ENCODE peak calls at places on chromosomes 2 and 18, in four cellular contexts. W is GM12891, R is GM12878, Z is K562. S is an unnamed sample.

GRCh38 chr2:157124731-157125130 is 132.8 kb upstream of the GALNT5 start:
- DNase-seq in Z (no peak), R (no peak), W (no peak), S (no peak)

GRCh38 chr2:232418056-232418455 is 11.4 kb downstream of the ALPG start:
- DNase-seq in W (no peak), R (no peak), Z (no peak), S (no peak)

GRCh38 chr2:64259301-64259700 is 115.1 kb upstream of the PELI1 start:
- DNase-seq in Z (no peak), W (no peak), R (no peak), S (no peak)

GRCh38 chr2:66268756-66269155 is 166.2 kb upstream of the MEIS1 start:
- DNase-seq in W (no peak), R (no peak), Z (no peak), S (no peak)

GRCh38 chr2:223901854-223902253 is 43.3 kb downstream of the WDFY1 start:
- DNase-seq in W (no peak), R (no peak), Z (no peak), S (no peak)

GRCh38 chr2:85329181-85329651 is 1.4 kb upstream of the TGOLN2 start:
- DNase-seq in R (no peak), W (no peak), Z (peak), S (no peak)

GRCh38 chr2:227766361-227766883 is 20.7 kb downstream of the SCYGR8 start:
- DNase-seq in R (no peak), W (peak), Z (peak), S (peak)

GRCh38 chr18:6624271-6624670 is 105.2 kb upstream of the ARHGAP28 start:
- DNase-seq in R (no peak), W (no peak), Z (no peak), S (no peak)

GRCh38 chr2:175890636-175891242 is 111.3 kb downstream of the LNPK start:
- DNase-seq in R (no peak), Z (no peak), W (no peak), S (no peak)

GRCh38 chr18:13257361-13257980 is 38.9 kb downstream of the LDLRAD4 start:
- DNase-seq in R (no peak), Z (no peak), W (no peak), S (no peak)

GRCh38 chr2:239070466-239070865 is 222.6 kb downstream of the TWIST2 start:
- DNase-seq in R (no peak), W (no peak), Z (no peak), S (no peak)

DNA sequence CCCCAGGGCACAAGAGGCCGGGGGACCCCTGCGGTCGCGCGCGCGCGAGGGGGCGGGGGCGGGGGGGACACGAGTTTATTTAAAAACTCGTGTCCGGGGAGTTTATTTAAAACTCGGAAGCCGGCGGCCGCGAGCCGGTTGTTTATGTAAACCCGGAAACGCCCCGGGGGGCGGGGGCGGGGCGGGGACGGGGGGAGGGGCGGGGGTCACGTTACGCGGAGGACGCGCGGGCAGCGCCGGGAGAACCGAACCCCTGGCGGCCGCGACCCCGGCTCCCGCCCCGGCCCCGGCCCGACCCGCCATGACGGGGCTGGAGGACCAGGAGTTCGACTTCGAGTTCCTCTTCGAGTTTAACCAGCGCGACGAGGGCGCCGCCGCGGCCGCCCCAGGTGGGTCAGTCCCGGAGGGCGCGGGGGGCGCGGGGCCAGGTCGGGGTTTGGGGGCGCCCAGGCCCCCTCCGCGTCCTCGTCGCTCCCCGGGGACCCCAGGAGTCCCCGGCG is 4.4 kb downstream of the NFATC1 start:
- DNase-seq in Z (peak), R (no peak), W (peak), S (peak)
- TF ChIP-seq POLR2AphosphoS5 in Z (no peak), R (no peak), W (no peak), S (no peak)

DNA sequence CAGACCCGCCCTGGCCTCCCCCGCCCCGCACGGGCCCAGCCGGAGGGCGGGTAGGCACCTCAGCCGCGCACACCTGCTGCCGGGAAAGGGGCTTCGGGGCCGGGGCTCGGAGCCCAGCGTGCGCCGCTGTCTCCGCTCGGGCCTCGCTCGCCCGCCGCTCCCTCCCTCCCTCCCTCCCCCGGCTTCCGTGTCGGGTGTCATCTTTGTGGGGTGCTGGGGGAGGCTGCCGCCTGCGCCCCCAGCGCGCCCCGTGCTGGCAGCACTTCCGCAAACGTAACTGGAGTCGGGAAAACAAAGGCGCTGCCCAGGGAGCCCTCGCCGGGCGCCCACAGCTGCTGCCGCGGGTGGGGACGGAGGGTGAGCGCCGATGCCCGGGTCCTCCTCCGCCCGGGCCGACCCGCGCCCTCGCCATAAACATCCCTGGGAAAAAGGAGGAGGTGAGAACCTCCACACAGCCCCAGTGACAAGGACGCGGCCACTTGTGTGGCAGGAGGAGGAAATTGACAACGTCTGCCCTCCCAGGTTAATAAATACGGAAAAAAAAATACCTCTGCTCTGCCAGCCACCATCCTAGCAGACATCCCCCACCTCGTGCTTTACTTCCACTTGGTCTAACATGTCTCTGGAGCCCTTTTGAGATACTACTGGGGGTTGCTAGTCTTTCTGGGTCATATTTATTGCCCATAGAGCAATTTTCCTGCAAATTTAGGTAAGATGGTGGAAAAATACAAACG is 550 bp downstream of the MFSD6 start:
- DNase-seq in Z (peak), R (no peak), W (peak), S (peak)
- TF ChIP-seq SPI1 in Z (peak), R (peak), W (peak), S (peak)

GRCh38 chr2:112053917-112054846 is 887 bp upstream of the TMEM87B start:
- DNase-seq in Z (peak), R (peak), W (peak), S (peak)
- TF ChIP-seq POLR2AphosphoS5 in Z (peak), R (peak), W (no peak), S (no peak)

DNA sequence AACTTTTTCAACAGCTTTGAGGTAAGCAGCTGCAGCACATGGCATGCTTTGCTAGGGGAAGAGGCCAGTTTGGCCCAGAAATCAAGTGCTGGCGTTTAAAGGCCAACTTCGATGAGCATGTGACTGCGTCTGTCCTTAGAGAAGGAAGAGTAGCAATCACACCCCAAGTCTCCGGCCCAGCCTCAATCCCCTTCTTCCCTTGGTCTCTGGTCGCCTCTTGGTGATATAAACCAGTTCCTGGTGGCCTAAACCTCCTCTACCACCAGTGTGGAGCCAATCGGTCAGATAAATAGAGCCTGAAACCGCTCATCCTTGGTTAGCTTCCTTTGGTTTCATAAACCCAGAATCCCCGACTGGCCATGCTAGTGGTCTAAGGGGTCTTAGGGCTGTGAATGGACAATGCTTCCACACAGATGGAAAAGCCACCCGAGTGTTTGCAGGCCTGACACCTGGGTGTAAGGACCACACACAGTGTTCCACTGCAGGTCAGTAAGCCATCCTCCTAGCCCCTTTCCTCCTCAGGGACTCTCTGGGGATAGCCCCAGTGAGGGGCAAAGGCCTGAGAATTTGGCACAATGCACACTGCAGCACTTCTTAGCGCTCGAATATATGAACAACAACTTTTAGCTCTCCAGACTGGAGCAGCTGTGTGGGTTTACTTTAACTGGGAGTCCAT is 23.0 kb upstream of the COX7A2L start:
- DNase-seq in Z (no peak), R (no peak), W (no peak), S (no peak)
- TF ChIP-seq SPI1 in Z (no peak), R (no peak), W (no peak), S (no peak)

GRCh38 chr2:45301307-45302010 is 292.2 kb upstream of the SIX2 start:
- DNase-seq in Z (no peak), W (no peak), R (no peak), S (no peak)
- TF ChIP-seq POLR2AphosphoS5 in Z (no peak), W (no peak), R (no peak), S (no peak)

S was measured in HL-60.